ENCODE peak calls at places on chromosomes 7 and 10, in five cellular contexts. L is natural killer cell treated with Interleukin-12 subunit alpha and Interleukin-12 subunit beta and Interleukin-15 and Interleukin-18, amount 100 ng/mL, for 72 hours; O is activated T-cell treated with anti-CD3 and anti-CD28 coated beads, Interleukin-2, amount 50 U/mL, for 72 hours; Q is HEK293T; E is GM19239. Z is an unnamed sample.

GRCh38 chr7:139774376-139774775 is 3.4 kb downstream of the HIPK2 start:
- DNase-seq in L (no peak), Q (no peak), O (no peak), E (no peak), Z (no peak)

GRCh38 chr10:118584181-118584954 is 11.1 kb downstream of the PRLHR start:
- DNase-seq in L (no peak), O (no peak), E (no peak), Q (no peak), Z (no peak)

GRCh38 chr7:147611402-147611801 is 979.2 kb upstream of the C7orf33 start:
- DNase-seq in O (no peak), Q (no peak), E (no peak), L (no peak), Z (no peak)

GRCh38 chr7:31109751-31110150 is 57.6 kb downstream of the ADCYAP1R1 start:
- DNase-seq in O (no peak), Q (no peak), E (no peak), L (no peak), Z (no peak)

GRCh38 chr7:47239927-47240570 is 341.9 kb downstream of the TNS3 start:
- DNase-seq in E (no peak), O (no peak), Q (no peak), L (no peak), Z (no peak)

GRCh38 chr10:30503700-30504462 is 69.9 kb downstream of the MAP3K8 start:
- DNase-seq in Q (no peak), O (no peak), L (no peak), E (no peak), Z (no peak)

GRCh38 chr10:125549656-125550055 is 133.3 kb downstream of the TEX36 start:
- DNase-seq in O (no peak), Q (no peak), L (no peak), E (no peak), Z (no peak)

GRCh38 chr7:131293018-131293417 is 34.7 kb upstream of the MKLN1 start:
- DNase-seq in E (no peak), Q (no peak), L (no peak), O (no peak), Z (no peak)

GRCh38 chr7:21260939-21261338 is 166.9 kb upstream of the SP4 start:
- DNase-seq in E (no peak), L (no peak), Q (peak), O (no peak), Z (no peak)

GRCh38 chr7:38929460-38930171 is 20.6 kb upstream of the VPS41 start:
- DNase-seq in Q (no peak), E (no peak), O (no peak), L (no peak), Z (no peak)

Z was measured in anterior cingulate cortex.